ENCODE peak calls at places on chromosomes 16 and 17, in four cellular contexts. One of them, this sample, is unnamed. For H3K27me3, the result is how much of the 10 kb centered on the place peaks cover.

GRCh38 chr16:84509032-84509950 is 4.8 kb upstream of the MEAK7 start:
- DNase-seq in Peyer's patch: no peak
- DNase-seq in prostate gland: no peak
- DNase-seq in transverse colon: no peak
- DNase-seq in this sample: no peak

GRCh38 chr17:77218902-77219301 is 78.1 kb downstream of the SEC14L1 start:
- DNase-seq in Peyer's patch: no peak
- DNase-seq in prostate gland: no peak
- DNase-seq in transverse colon: no peak
- DNase-seq in this sample: no peak

GRCh38 chr16:71895679-71896385 is 501 bp downstream of the IST1 start:
- DNase-seq in Peyer's patch: peak
- DNase-seq in prostate gland: peak
- DNase-seq in transverse colon: peak
- DNase-seq in this sample: peak

GRCh38 chr17:10135539-10136257 is 62.7 kb downstream of the GAS7 start:
- DNase-seq in Peyer's patch: no peak
- DNase-seq in prostate gland: no peak
- DNase-seq in transverse colon: peak
- DNase-seq in this sample: no peak

GRCh38 chr17:3943240-3943891 is 20.9 kb downstream of the ATP2A3 start:
- DNase-seq in Peyer's patch: no peak
- DNase-seq in prostate gland: no peak
- DNase-seq in transverse colon: no peak
- DNase-seq in this sample: no peak

GRCh38 chr16:8761078-8761477 is 36.4 kb downstream of the TMEM186 start:
- DNase-seq in Peyer's patch: no peak
- DNase-seq in prostate gland: no peak
- DNase-seq in transverse colon: no peak
- DNase-seq in this sample: no peak

GRCh38 chr17:73166731-73167581 is 2.1 kb downstream of the SSTR2 start:
- DNase-seq in Peyer's patch: no peak
- DNase-seq in prostate gland: no peak
- DNase-seq in transverse colon: no peak
- DNase-seq in this sample: no peak

GRCh38 chr17:17840751-17841591 is 4.2 kb upstream of the SREBF1 start:
- DNase-seq in Peyer's patch: no peak
- DNase-seq in prostate gland: no peak
- DNase-seq in transverse colon: no peak
- DNase-seq in this sample: no peak

GRCh38 chr17:14792751-14793150 is 472.4 kb downstream of the PMP22 start:
- DNase-seq in Peyer's patch: no peak
- DNase-seq in prostate gland: peak
- DNase-seq in transverse colon: peak
- DNase-seq in this sample: no peak

GRCh38 chr16:49472598-49472997 is 99.0 kb downstream of the C16orf78 start:
- DNase-seq in Peyer's patch: peak
- DNase-seq in prostate gland: no peak
- DNase-seq in transverse colon: peak
- DNase-seq in this sample: no peak

GRCh38 chr17:35590249-35590824 is 3.2 kb downstream of the AP2B1 start:
- DNase-seq in Peyer's patch: no peak
- DNase-seq in prostate gland: no peak
- DNase-seq in transverse colon: no peak
- DNase-seq in this sample: no peak

GRCh38 chr16:22323998-22324786 is 27.0 kb downstream of the POLR3E start:
- DNase-seq in Peyer's patch: no peak
- DNase-seq in prostate gland: no peak
- DNase-seq in transverse colon: no peak
- DNase-seq in this sample: no peak

GRCh38 chr17:67696853-67697505 is 20.8 kb upstream of the NOL11 start:
- DNase-seq in Peyer's patch: no peak
- DNase-seq in prostate gland: no peak
- DNase-seq in transverse colon: no peak
- DNase-seq in this sample: no peak

GRCh38 chr17:48253976-48254375 is 146.4 kb downstream of the SNX11 start:
- DNase-seq in Peyer's patch: no peak
- DNase-seq in prostate gland: no peak
- DNase-seq in transverse colon: no peak
- DNase-seq in this sample: no peak

GRCh38 chr17:49390548-49391324 is 23.9 kb downstream of the PHB1 start:
- DNase-seq in Peyer's patch: peak
- DNase-seq in prostate gland: peak
- DNase-seq in transverse colon: peak
- DNase-seq in this sample: peak

GRCh38 chr17:18267927-18268711 is 7.7 kb downstream of the MIEF2 start:
- DNase-seq in Peyer's patch: no peak
- DNase-seq in prostate gland: no peak
- DNase-seq in transverse colon: no peak
- DNase-seq in this sample: no peak

GRCh38 chr17:2957631-2958286 is 105.6 kb downstream of the OR1D5 start:
- DNase-seq in Peyer's patch: no peak
- DNase-seq in prostate gland: no peak
- DNase-seq in transverse colon: no peak
- DNase-seq in this sample: no peak

GRCh38 chr17:56918916-56919315 is 5.1 kb upstream of the TRIM25 start:
- DNase-seq in Peyer's patch: no peak
- DNase-seq in prostate gland: no peak
- DNase-seq in transverse colon: no peak
- DNase-seq in this sample: no peak

GRCh38 chr17:41489531-41489930 is at the start of gene KRT36:
- DNase-seq in Peyer's patch: peak
- DNase-seq in prostate gland: no peak
- DNase-seq in transverse colon: no peak
- DNase-seq in this sample: no peak
- TF ChIP-seq CTCF in Peyer's patch: no peak
- TF ChIP-seq CTCF in prostate gland: no peak
- TF ChIP-seq CTCF in transverse colon: no peak
- TF ChIP-seq CTCF in this sample: no peak

DNA sequence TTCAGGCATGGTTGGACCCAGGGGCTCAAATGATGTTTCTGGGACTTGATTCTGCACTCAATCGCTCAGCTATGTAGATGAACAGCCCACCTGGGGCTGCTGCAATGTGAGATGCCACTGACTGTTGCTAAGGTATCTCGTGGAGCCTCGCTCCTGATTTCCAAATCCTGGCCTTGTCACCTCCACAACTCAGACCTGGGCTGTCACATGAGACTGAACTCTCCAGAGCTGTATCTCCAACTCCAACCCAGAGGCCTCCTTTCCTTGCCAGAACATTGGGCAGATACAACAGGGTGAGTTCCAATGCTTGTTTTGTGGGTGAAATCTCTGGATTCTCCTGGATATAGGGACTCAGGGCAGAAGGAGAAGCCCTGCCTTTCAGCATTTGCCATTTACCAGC is 79.5 kb downstream of the GNAO1 start:
- DNase-seq in Peyer's patch: no peak
- DNase-seq in prostate gland: no peak
- DNase-seq in transverse colon: no peak
- DNase-seq in this sample: no peak
- H3K27me3 ChIP-seq in Peyer's patch: under half
- H3K27me3 ChIP-seq in prostate gland: under half
- H3K27me3 ChIP-seq in transverse colon: under half
- H3K27me3 ChIP-seq in this sample: under half

DNA sequence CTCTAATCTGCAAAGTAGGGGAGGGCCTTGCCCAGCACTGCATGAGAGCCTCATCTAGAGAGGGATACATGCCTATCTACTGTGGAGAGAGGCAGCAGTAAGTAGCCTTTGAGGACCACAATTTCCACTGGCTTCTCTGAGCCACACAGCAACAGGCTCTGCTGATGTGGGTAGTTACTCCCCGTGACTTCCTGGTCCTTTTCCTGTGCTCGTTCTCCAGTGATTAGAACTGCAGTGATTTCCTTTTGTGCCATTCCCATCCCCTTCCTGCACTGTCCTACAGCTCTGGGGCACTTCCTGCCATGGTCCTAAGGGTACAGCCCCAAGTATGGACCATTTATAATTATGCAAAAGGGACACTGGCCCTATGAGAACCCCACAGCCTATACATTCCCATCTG is 3.0 kb downstream of the PLSCR3 start:
- DNase-seq in Peyer's patch: no peak
- DNase-seq in prostate gland: no peak
- DNase-seq in transverse colon: no peak
- DNase-seq in this sample: no peak
- TF ChIP-seq CTCF in Peyer's patch: no peak
- TF ChIP-seq CTCF in prostate gland: no peak
- TF ChIP-seq CTCF in transverse colon: no peak
- TF ChIP-seq CTCF in this sample: no peak

DNA sequence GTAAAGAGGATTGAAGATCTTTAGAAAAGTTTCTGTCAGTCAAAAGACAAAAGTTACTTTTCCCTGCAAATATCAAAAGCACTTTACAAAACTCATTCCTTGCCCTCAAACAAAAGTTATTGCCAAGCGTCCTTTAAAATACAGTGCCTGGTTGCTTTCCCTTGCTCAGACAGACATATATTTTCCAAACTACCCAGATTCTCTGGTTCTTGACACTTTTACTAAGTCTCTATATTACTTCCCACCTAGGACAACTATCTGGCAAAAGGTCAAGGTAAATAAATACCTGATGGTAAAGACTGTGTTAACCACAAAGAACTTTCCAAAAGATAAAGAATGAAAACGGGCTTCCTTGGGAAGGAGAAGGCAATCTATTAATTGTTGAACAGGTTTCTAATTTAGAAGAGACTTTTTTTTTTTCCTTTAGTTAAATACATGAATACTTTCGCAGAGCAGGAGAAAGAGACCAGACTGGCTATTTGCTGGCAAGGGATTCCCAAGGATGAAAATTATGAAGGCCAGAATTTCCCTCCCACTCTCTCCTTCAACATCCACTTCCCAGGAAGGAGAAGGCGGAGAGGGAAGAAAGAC is 1.8 kb downstream of the HS3ST3A1 start:
- DNase-seq in Peyer's patch: no peak
- DNase-seq in prostate gland: no peak
- DNase-seq in transverse colon: no peak
- DNase-seq in this sample: no peak
- H3K27me3 ChIP-seq in Peyer's patch: under half
- H3K27me3 ChIP-seq in prostate gland: under half
- H3K27me3 ChIP-seq in transverse colon: half or more
- H3K27me3 ChIP-seq in this sample: half or more

DNA sequence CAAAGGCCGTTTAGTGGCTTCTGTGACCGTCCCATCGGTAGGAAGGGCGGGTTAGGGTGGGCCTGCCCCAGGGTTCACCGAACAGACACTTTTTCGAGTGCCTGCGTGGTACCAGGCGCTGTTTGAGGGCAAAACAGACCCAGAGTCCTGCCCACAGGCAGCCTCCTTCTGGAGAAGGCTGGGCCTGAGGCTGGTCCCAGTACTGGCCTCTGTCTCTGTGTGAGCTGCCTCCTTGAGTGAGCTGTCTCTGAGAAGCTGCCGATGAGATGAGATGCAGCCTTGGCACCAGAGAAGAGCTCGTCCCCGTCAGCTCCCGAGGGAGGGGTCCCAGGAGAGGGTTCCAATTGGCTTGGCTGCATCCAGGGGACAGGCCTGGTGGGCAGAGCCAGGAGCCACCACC is 53.1 kb downstream of the NKD1 start:
- DNase-seq in Peyer's patch: no peak
- DNase-seq in prostate gland: no peak
- DNase-seq in transverse colon: no peak
- DNase-seq in this sample: no peak
- TF ChIP-seq CTCF in Peyer's patch: no peak
- TF ChIP-seq CTCF in prostate gland: no peak
- TF ChIP-seq CTCF in transverse colon: no peak
- TF ChIP-seq CTCF in this sample: no peak

GRCh38 chr17:76139261-76139752 is 1.7 kb downstream of the FOXJ1 start:
- DNase-seq in Peyer's patch: no peak
- DNase-seq in prostate gland: no peak
- DNase-seq in transverse colon: no peak
- DNase-seq in this sample: no peak
- H3K27me3 ChIP-seq in Peyer's patch: under half
- H3K27me3 ChIP-seq in prostate gland: under half
- H3K27me3 ChIP-seq in transverse colon: half or more
- H3K27me3 ChIP-seq in this sample: under half

This sample was measured in CD4-positive, alpha-beta T cell.